ENCODE peak calls at places on chromosome 18, in ten cellular contexts. One of them, this sample, is unnamed.
A peak's percentile ranks its signal among the peaks of the same experiment; 100 is the strongest.

GRCh38 chr18:48121752-48122151 is 191.3 kb upstream of the SMAD2 start:
- DNase-seq in activated B cell treated with CpG ODN at 0.5 μM for 24 hours: no peak
- DNase-seq in MCF 10A: no peak
- DNase-seq in brain microvascular endothelial cell: no peak
- DNase-seq in glutamatergic neuron: no peak
- DNase-seq in HFFc6: no peak
- DNase-seq in AG10803: no peak
- DNase-seq in RWPE1: no peak
- DNase-seq in HFF-Myc: no peak
- DNase-seq in body of pancreas: no peak
- DNase-seq in this sample: no peak

GRCh38 chr18:8949206-8949605 is 153.3 kb upstream of the NDUFV2 start:
- DNase-seq in activated B cell treated with CpG ODN at 0.5 μM for 24 hours: no peak
- DNase-seq in MCF 10A: no peak
- DNase-seq in brain microvascular endothelial cell: no peak
- DNase-seq in glutamatergic neuron: peak; percentile 68
- DNase-seq in HFFc6: peak; percentile 64
- DNase-seq in AG10803: peak; percentile 83
- DNase-seq in RWPE1: no peak
- DNase-seq in HFF-Myc: no peak
- DNase-seq in body of pancreas: no peak
- DNase-seq in this sample: no peak

GRCh38 chr18:24538421-24539264 is 78.2 kb downstream of the HRH4 start:
- DNase-seq in activated B cell treated with CpG ODN at 0.5 μM for 24 hours: no peak
- DNase-seq in MCF 10A: no peak
- DNase-seq in brain microvascular endothelial cell: no peak
- DNase-seq in glutamatergic neuron: no peak
- DNase-seq in HFFc6: no peak
- DNase-seq in AG10803: no peak
- DNase-seq in RWPE1: no peak
- DNase-seq in HFF-Myc: no peak
- DNase-seq in body of pancreas: no peak
- DNase-seq in this sample: no peak

GRCh38 chr18:34651586-34652369 is 58.3 kb upstream of the DTNA start:
- DNase-seq in activated B cell treated with CpG ODN at 0.5 μM for 24 hours: no peak
- DNase-seq in MCF 10A: no peak
- DNase-seq in brain microvascular endothelial cell: no peak
- DNase-seq in glutamatergic neuron: no peak
- DNase-seq in HFFc6: no peak
- DNase-seq in AG10803: no peak
- DNase-seq in RWPE1: no peak
- DNase-seq in HFF-Myc: no peak
- DNase-seq in body of pancreas: no peak
- DNase-seq in this sample: no peak

GRCh38 chr18:47975701-47976100 is 45.2 kb upstream of the SMAD2 start:
- DNase-seq in activated B cell treated with CpG ODN at 0.5 μM for 24 hours: no peak
- DNase-seq in MCF 10A: no peak
- DNase-seq in brain microvascular endothelial cell: no peak
- DNase-seq in glutamatergic neuron: peak; percentile 58
- DNase-seq in HFFc6: no peak
- DNase-seq in AG10803: no peak
- DNase-seq in RWPE1: no peak
- DNase-seq in HFF-Myc: no peak
- DNase-seq in body of pancreas: no peak
- DNase-seq in this sample: no peak

GRCh38 chr18:57730146-57730545 is 73.0 kb downstream of the ATP8B1 start:
- DNase-seq in activated B cell treated with CpG ODN at 0.5 μM for 24 hours: no peak
- DNase-seq in MCF 10A: no peak
- DNase-seq in brain microvascular endothelial cell: no peak
- DNase-seq in glutamatergic neuron: no peak
- DNase-seq in HFFc6: no peak
- DNase-seq in AG10803: no peak
- DNase-seq in RWPE1: no peak
- DNase-seq in HFF-Myc: no peak
- DNase-seq in body of pancreas: no peak
- DNase-seq in this sample: no peak

GRCh38 chr18:12038082-12038660 is 55.5 kb upstream of the ANKRD62 start:
- DNase-seq in activated B cell treated with CpG ODN at 0.5 μM for 24 hours: no peak
- DNase-seq in MCF 10A: no peak
- DNase-seq in brain microvascular endothelial cell: no peak
- DNase-seq in glutamatergic neuron: peak; percentile 41
- DNase-seq in HFFc6: no peak
- DNase-seq in AG10803: no peak
- DNase-seq in RWPE1: no peak
- DNase-seq in HFF-Myc: no peak
- DNase-seq in body of pancreas: peak; percentile 64
- DNase-seq in this sample: no peak

GRCh38 chr18:32259553-32259952 is 69.7 kb downstream of the MEP1B start:
- DNase-seq in activated B cell treated with CpG ODN at 0.5 μM for 24 hours: no peak
- DNase-seq in MCF 10A: no peak
- DNase-seq in brain microvascular endothelial cell: no peak
- DNase-seq in glutamatergic neuron: no peak
- DNase-seq in HFFc6: no peak
- DNase-seq in AG10803: no peak
- DNase-seq in RWPE1: no peak
- DNase-seq in HFF-Myc: no peak
- DNase-seq in body of pancreas: no peak
- DNase-seq in this sample: no peak

GRCh38 chr18:59662008-59662701 is 35.1 kb downstream of the CCBE1 start:
- DNase-seq in activated B cell treated with CpG ODN at 0.5 μM for 24 hours: no peak
- DNase-seq in MCF 10A: peak; percentile 74
- DNase-seq in brain microvascular endothelial cell: no peak
- DNase-seq in glutamatergic neuron: no peak
- DNase-seq in HFFc6: peak; percentile 44
- DNase-seq in AG10803: peak; percentile 56
- DNase-seq in RWPE1: peak; percentile 64
- DNase-seq in HFF-Myc: no peak
- DNase-seq in body of pancreas: no peak
- DNase-seq in this sample: no peak

GRCh38 chr18:77059294-77059916 is 73.2 kb downstream of the MBP start:
- DNase-seq in activated B cell treated with CpG ODN at 0.5 μM for 24 hours: no peak
- DNase-seq in MCF 10A: peak; percentile 71
- DNase-seq in brain microvascular endothelial cell: peak; percentile 91
- DNase-seq in glutamatergic neuron: peak; percentile 45
- DNase-seq in HFFc6: peak; percentile 61
- DNase-seq in AG10803: peak; percentile 64
- DNase-seq in RWPE1: peak; percentile 51
- DNase-seq in HFF-Myc: no peak
- DNase-seq in body of pancreas: no peak
- DNase-seq in this sample: peak; percentile 86

GRCh38 chr18:48404707-48405106 is 4.5 kb downstream of the ZBTB7C start:
- DNase-seq in activated B cell treated with CpG ODN at 0.5 μM for 24 hours: no peak
- DNase-seq in MCF 10A: no peak
- DNase-seq in brain microvascular endothelial cell: no peak
- DNase-seq in glutamatergic neuron: no peak
- DNase-seq in HFFc6: no peak
- DNase-seq in AG10803: no peak
- DNase-seq in RWPE1: no peak
- DNase-seq in HFF-Myc: no peak
- DNase-seq in body of pancreas: no peak
- DNase-seq in this sample: no peak

GRCh38 chr18:32271649-32272324 is 81.9 kb downstream of the MEP1B start:
- DNase-seq in activated B cell treated with CpG ODN at 0.5 μM for 24 hours: no peak
- DNase-seq in MCF 10A: peak; percentile 57
- DNase-seq in brain microvascular endothelial cell: no peak
- DNase-seq in glutamatergic neuron: peak; percentile 39
- DNase-seq in HFFc6: peak; percentile 25
- DNase-seq in AG10803: peak; percentile 54
- DNase-seq in RWPE1: peak; percentile 34
- DNase-seq in HFF-Myc: peak; percentile 6
- DNase-seq in body of pancreas: peak; percentile 53
- DNase-seq in this sample: peak; percentile 4

GRCh38 chr18:21361297-21361880 is 119.4 kb downstream of the GREB1L start:
- DNase-seq in activated B cell treated with CpG ODN at 0.5 μM for 24 hours: no peak
- DNase-seq in MCF 10A: peak; percentile 54
- DNase-seq in brain microvascular endothelial cell: no peak
- DNase-seq in glutamatergic neuron: no peak
- DNase-seq in HFFc6: no peak
- DNase-seq in AG10803: no peak
- DNase-seq in RWPE1: peak; percentile 5
- DNase-seq in HFF-Myc: no peak
- DNase-seq in body of pancreas: no peak
- DNase-seq in this sample: no peak

GRCh38 chr18:25592804-25593360 is 240.9 kb upstream of the ZNF521 start:
- DNase-seq in activated B cell treated with CpG ODN at 0.5 μM for 24 hours: no peak
- DNase-seq in MCF 10A: no peak
- DNase-seq in brain microvascular endothelial cell: no peak
- DNase-seq in glutamatergic neuron: no peak
- DNase-seq in HFFc6: no peak
- DNase-seq in AG10803: no peak
- DNase-seq in RWPE1: no peak
- DNase-seq in HFF-Myc: no peak
- DNase-seq in body of pancreas: no peak
- DNase-seq in this sample: no peak
- TF ChIP-seq CTCF in activated B cell treated with CpG ODN at 0.5 μM for 24 hours: no peak
- TF ChIP-seq CTCF in MCF 10A: no peak
- TF ChIP-seq CTCF in brain microvascular endothelial cell: peak; percentile 15
- TF ChIP-seq CTCF in glutamatergic neuron: no peak
- TF ChIP-seq CTCF in HFFc6: no peak
- TF ChIP-seq CTCF in AG10803: no peak
- TF ChIP-seq CTCF in RWPE1: no peak
- TF ChIP-seq CTCF in HFF-Myc: no peak
- TF ChIP-seq CTCF in body of pancreas: no peak
- TF ChIP-seq CTCF in this sample: no peak

DNA sequence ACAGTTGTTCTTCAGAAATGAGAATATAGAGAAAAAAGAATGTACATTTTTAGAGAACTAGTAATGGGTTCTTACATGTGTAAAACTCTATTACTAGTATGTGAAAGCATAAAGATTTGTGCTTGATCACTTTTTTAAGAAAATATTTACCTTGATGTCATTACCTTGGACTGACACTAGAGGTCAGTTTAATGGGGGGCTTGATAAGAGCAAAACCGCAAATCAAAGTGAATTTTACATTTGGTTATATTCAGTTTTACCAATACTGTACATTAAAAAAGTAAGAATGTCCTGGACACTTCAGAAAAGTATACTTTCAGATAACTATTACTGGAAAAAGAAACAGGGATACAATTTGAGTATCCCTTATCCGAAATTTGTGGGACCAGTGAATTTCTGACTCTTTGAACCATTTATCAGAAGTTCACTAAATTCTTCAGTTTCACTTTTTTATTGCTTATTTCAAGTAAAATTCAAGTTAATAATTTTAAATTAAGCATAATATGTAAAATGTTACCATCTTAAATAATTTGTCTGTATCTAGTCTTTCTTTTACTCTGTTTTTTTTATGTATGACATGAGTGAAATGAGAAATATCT is 1149.5 kb downstream of the DSC3 start:
- DNase-seq in activated B cell treated with CpG ODN at 0.5 μM for 24 hours: no peak
- DNase-seq in MCF 10A: peak; percentile 16
- DNase-seq in brain microvascular endothelial cell: no peak
- DNase-seq in glutamatergic neuron: no peak
- DNase-seq in HFFc6: no peak
- DNase-seq in AG10803: peak; percentile 0
- DNase-seq in RWPE1: no peak
- DNase-seq in HFF-Myc: no peak
- DNase-seq in body of pancreas: no peak
- DNase-seq in this sample: no peak
- TF ChIP-seq CTCF in activated B cell treated with CpG ODN at 0.5 μM for 24 hours: no peak
- TF ChIP-seq CTCF in MCF 10A: peak; percentile 65
- TF ChIP-seq CTCF in brain microvascular endothelial cell: peak; percentile 41
- TF ChIP-seq CTCF in glutamatergic neuron: peak; percentile 81
- TF ChIP-seq CTCF in HFFc6: peak; percentile 87
- TF ChIP-seq CTCF in AG10803: peak; percentile 48
- TF ChIP-seq CTCF in RWPE1: peak; percentile 29
- TF ChIP-seq CTCF in HFF-Myc: peak; percentile 28
- TF ChIP-seq CTCF in body of pancreas: no peak
- TF ChIP-seq CTCF in this sample: no peak

GRCh38 chr18:80200932-80201672 is 46.2 kb downstream of the PARD6G start:
- DNase-seq in activated B cell treated with CpG ODN at 0.5 μM for 24 hours: no peak
- DNase-seq in MCF 10A: no peak
- DNase-seq in brain microvascular endothelial cell: no peak
- DNase-seq in glutamatergic neuron: no peak
- DNase-seq in HFFc6: no peak
- DNase-seq in AG10803: no peak
- DNase-seq in RWPE1: no peak
- DNase-seq in HFF-Myc: no peak
- DNase-seq in body of pancreas: no peak
- DNase-seq in this sample: no peak
- TF ChIP-seq CTCF in activated B cell treated with CpG ODN at 0.5 μM for 24 hours: no peak
- TF ChIP-seq CTCF in MCF 10A: no peak
- TF ChIP-seq CTCF in brain microvascular endothelial cell: no peak
- TF ChIP-seq CTCF in glutamatergic neuron: no peak
- TF ChIP-seq CTCF in HFFc6: no peak
- TF ChIP-seq CTCF in AG10803: no peak
- TF ChIP-seq CTCF in RWPE1: no peak
- TF ChIP-seq CTCF in HFF-Myc: no peak
- TF ChIP-seq CTCF in body of pancreas: no peak
- TF ChIP-seq CTCF in this sample: no peak

GRCh38 chr18:13178976-13179375 is 39.6 kb upstream of the LDLRAD4 start:
- DNase-seq in activated B cell treated with CpG ODN at 0.5 μM for 24 hours: no peak
- DNase-seq in MCF 10A: no peak
- DNase-seq in brain microvascular endothelial cell: no peak
- DNase-seq in glutamatergic neuron: no peak
- DNase-seq in HFFc6: peak; percentile 61
- DNase-seq in AG10803: no peak
- DNase-seq in RWPE1: no peak
- DNase-seq in HFF-Myc: peak; percentile 4
- DNase-seq in body of pancreas: no peak
- DNase-seq in this sample: no peak

GRCh38 chr18:13178197-13178596 is 40.4 kb upstream of the LDLRAD4 start:
- DNase-seq in activated B cell treated with CpG ODN at 0.5 μM for 24 hours: no peak
- DNase-seq in MCF 10A: no peak
- DNase-seq in brain microvascular endothelial cell: no peak
- DNase-seq in glutamatergic neuron: no peak
- DNase-seq in HFFc6: no peak
- DNase-seq in AG10803: no peak
- DNase-seq in RWPE1: no peak
- DNase-seq in HFF-Myc: no peak
- DNase-seq in body of pancreas: no peak
- DNase-seq in this sample: no peak

GRCh38 chr18:13175266-13175665 is 43.3 kb upstream of the LDLRAD4 start:
- DNase-seq in activated B cell treated with CpG ODN at 0.5 μM for 24 hours: no peak
- DNase-seq in MCF 10A: no peak
- DNase-seq in brain microvascular endothelial cell: no peak
- DNase-seq in glutamatergic neuron: no peak
- DNase-seq in HFFc6: no peak
- DNase-seq in AG10803: no peak
- DNase-seq in RWPE1: no peak
- DNase-seq in HFF-Myc: no peak
- DNase-seq in body of pancreas: no peak
- DNase-seq in this sample: no peak

GRCh38 chr18:13175754-13176210 is 42.8 kb upstream of the LDLRAD4 start:
- DNase-seq in activated B cell treated with CpG ODN at 0.5 μM for 24 hours: no peak
- DNase-seq in MCF 10A: peak; percentile 16
- DNase-seq in brain microvascular endothelial cell: no peak
- DNase-seq in glutamatergic neuron: no peak
- DNase-seq in HFFc6: no peak
- DNase-seq in AG10803: no peak
- DNase-seq in RWPE1: no peak
- DNase-seq in HFF-Myc: no peak
- DNase-seq in body of pancreas: no peak
- DNase-seq in this sample: no peak

DNA sequence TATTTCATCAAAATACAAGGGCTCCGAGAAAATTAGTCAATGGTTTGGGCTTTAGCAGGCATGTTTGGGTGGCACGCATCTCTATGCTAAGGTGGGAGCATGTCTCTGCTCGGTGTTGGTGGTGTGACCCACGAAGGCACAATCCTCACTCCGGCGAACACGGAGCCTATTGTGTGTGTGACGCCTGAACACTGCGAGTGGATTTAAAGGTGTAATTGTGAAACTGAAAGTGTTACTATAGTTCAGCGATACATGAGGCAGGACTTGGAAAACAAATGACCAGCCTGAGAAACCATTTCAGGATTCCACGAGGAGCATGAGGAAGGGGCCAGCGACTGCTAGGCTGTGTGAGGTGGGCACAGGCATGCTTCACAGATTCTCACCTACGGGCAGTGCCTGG is 41.7 kb upstream of the LDLRAD4 start:
- DNase-seq in activated B cell treated with CpG ODN at 0.5 μM for 24 hours: no peak
- DNase-seq in MCF 10A: no peak
- DNase-seq in brain microvascular endothelial cell: no peak
- DNase-seq in glutamatergic neuron: no peak
- DNase-seq in HFFc6: no peak
- DNase-seq in AG10803: no peak
- DNase-seq in RWPE1: no peak
- DNase-seq in HFF-Myc: no peak
- DNase-seq in body of pancreas: no peak
- DNase-seq in this sample: no peak
- TF ChIP-seq CTCF in activated B cell treated with CpG ODN at 0.5 μM for 24 hours: no peak
- TF ChIP-seq CTCF in MCF 10A: no peak
- TF ChIP-seq CTCF in brain microvascular endothelial cell: no peak
- TF ChIP-seq CTCF in glutamatergic neuron: no peak
- TF ChIP-seq CTCF in HFFc6: no peak
- TF ChIP-seq CTCF in AG10803: no peak
- TF ChIP-seq CTCF in RWPE1: no peak
- TF ChIP-seq CTCF in HFF-Myc: no peak
- TF ChIP-seq CTCF in body of pancreas: no peak
- TF ChIP-seq CTCF in this sample: no peak

This sample was measured in HL-60.